ENCODE peak calls at places on chromosomes 12 and 14, in five cellular contexts. S, Y, B, I and Z are unnamed samples.

GRCh38 chr12:32437095-32437515 is 37.7 kb downstream of the FGD4 start:
- DNase-seq in Y (no peak), I (peak), B (peak), S (peak), Z (peak)

GRCh38 chr12:67579662-67580003 is 68.9 kb upstream of the DYRK2 start:
- DNase-seq in S (no peak), I (no peak), B (no peak), Y (no peak), Z (no peak)

GRCh38 chr14:37116933-37117844 is 55.2 kb downstream of the SLC25A21 start:
- DNase-seq in Y (peak), S (peak), B (peak), I (peak), Z (peak)

GRCh38 chr12:94418517-94418916 is 41.1 kb downstream of the CEP83 start:
- DNase-seq in I (no peak), B (no peak), S (no peak), Y (no peak), Z (no peak)

GRCh38 chr14:68191567-68192321 is 372.2 kb downstream of the RAD51B start:
- DNase-seq in I (no peak), S (no peak), Y (peak), B (peak), Z (no peak)

GRCh38 chr14:61519735-61520134 is 175.6 kb upstream of the HIF1A start:
- DNase-seq in B (no peak), I (no peak), Y (no peak), S (no peak), Z (no peak)

GRCh38 chr14:41749425-41749824 is 142.7 kb downstream of the LRFN5 start:
- DNase-seq in I (no peak), B (peak), S (no peak), Y (no peak), Z (no peak)

GRCh38 chr14:64200170-64200569 is 94.0 kb downstream of the ESR2 start:
- DNase-seq in Y (no peak), I (no peak), B (no peak), S (no peak), Z (no peak)